ENCODE peak calls at places on chromosome 7, in eight cellular contexts. H is vagina, P is spleen, K is A549, C is NB4, I is adrenal gland, S is body of pancreas, V is heart left ventricle. O is an unnamed sample.

GRCh38 chr7:17487343-17487742 is 188.9 kb downstream of the AHR start:
- DNase-seq in P (no peak), V (no peak), K (no peak), S (no peak), I (no peak), C (no peak), H (no peak), O (no peak)

GRCh38 chr7:7738622-7739021 is 20.2 kb upstream of the RPA3 start:
- DNase-seq in K (no peak), V (no peak), C (no peak), I (no peak), H (no peak), S (no peak), P (no peak), O (no peak)

GRCh38 chr7:28225581-28225980 is 45.0 kb upstream of the JAZF1 start:
- DNase-seq in C (no peak), K (no peak), I (no peak), P (no peak), S (no peak), V (no peak), H (no peak), O (no peak)

GRCh38 chr7:155170331-155170730 is 100.2 kb downstream of the HTR5A start:
- DNase-seq in C (no peak), P (no peak), S (no peak), K (no peak), V (no peak), H (no peak), I (no peak), O (no peak)

GRCh38 chr7:133275008-133275407 is 22.1 kb downstream of the EXOC4 start:
- DNase-seq in V (no peak), P (no peak), S (no peak), I (no peak), H (no peak), K (peak; percentile 17), C (no peak), O (no peak)

GRCh38 chr7:109835577-109835976 is 1255.3 kb upstream of the LRRN3 start:
- DNase-seq in I (no peak), V (no peak), C (no peak), H (no peak), S (no peak), P (no peak), K (no peak), O (no peak)

GRCh38 chr7:151140826-151141225 is 26.7 kb downstream of the GBX1 start:
- DNase-seq in P (no peak), I (peak; percentile 11), V (no peak), H (no peak), K (no peak), S (no peak), C (no peak), O (no peak)

GRCh38 chr7:25073451-25073850 is 51.6 kb downstream of the CYCS start:
- DNase-seq in C (no peak), S (peak; percentile 19), P (no peak), H (no peak), K (peak; percentile 48), V (peak; percentile 39), I (peak; percentile 42), O (peak; percentile 29)

GRCh38 chr7:48251766-48252165 is 80.5 kb downstream of the ABCA13 start:
- DNase-seq in I (no peak), P (no peak), S (no peak), V (no peak), C (no peak), K (no peak), H (no peak), O (no peak)

GRCh38 chr7:130993671-130994365 is 259.8 kb upstream of the KLF14 start:
- DNase-seq in P (no peak), C (no peak), S (no peak), K (no peak), I (no peak), H (peak; percentile 85), V (no peak), O (no peak)

GRCh38 chr7:23530355-23530754 is 1.4 kb downstream of the TRA2A start:
- DNase-seq in H (no peak), C (peak; percentile 62), P (no peak), I (no peak), S (no peak), V (no peak), K (peak; percentile 47), O (no peak)

GRCh38 chr7:87027900-87028299 is 31.6 kb downstream of the ELAPOR2 start:
- DNase-seq in I (no peak), K (no peak), S (no peak), C (no peak), P (no peak), V (no peak), H (no peak), O (no peak)

GRCh38 chr7:44309271-44310091 is 15.9 kb downstream of the CAMK2B start:
- DNase-seq in V (peak; percentile 84), S (peak; percentile 57), K (no peak), I (peak; percentile 74), H (peak; percentile 76), P (peak; percentile 87), C (peak; percentile 45), O (no peak)

GRCh38 chr7:129066290-129067131 is 11.6 kb upstream of the TNPO3 start:
- DNase-seq in K (peak; percentile 43), P (no peak), I (peak; percentile 69), S (no peak), C (peak; percentile 80), V (no peak), H (no peak), O (no peak)
- TF ChIP-seq POLR2A in K (no peak), P (no peak), I (no peak), S (no peak), C (no peak), V (no peak), H (no peak), O (no peak)

GRCh38 chr7:85261341-85261740 is 74.5 kb upstream of the SEMA3D start:
- DNase-seq in S (no peak), P (no peak), V (no peak), C (no peak), K (no peak), H (no peak), I (no peak), O (no peak)
- TF ChIP-seq CTCF in S (no peak), P (no peak), V (no peak), C (no peak), K (no peak), H (no peak), I (no peak), O (no peak)

DNA sequence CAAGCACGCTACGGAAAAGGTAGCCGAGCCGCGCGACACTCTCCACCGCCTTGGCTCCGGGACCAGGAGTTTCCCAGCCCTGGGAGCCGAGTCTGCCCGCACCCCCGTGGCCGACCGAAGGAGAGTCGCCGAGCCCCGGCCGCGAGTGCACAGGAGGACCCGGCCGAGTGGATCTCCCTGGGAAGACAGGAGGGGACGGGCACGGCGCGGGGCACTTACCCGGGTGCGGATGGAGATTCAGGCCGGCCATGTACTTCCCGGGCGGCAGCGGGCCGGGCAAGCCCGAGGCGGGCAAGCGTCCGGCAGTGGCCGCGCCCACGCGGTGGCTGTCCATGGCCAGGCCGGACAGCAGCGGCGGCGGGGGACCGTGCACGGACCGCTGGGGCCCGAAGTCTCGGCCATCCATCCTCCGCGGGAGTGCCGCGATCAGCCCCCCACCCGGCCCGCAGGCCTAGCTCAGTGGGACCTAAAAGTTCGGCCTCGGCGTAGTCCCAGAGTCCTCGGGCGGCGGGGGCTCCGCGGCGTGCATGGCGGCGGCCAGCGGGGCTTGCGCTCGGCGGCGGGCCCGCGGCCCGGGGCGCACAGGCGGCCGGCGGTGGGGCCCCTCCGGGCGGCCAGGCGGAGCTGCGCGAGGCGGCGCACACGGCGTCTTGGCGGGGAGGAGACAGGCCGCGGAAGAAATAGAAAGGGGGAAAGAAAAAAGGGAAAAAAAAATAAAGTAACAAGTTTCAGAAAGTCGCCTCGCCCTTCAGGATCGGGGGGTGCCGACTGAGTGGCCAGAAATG is 2.6 kb downstream of the TNRC18 start:
- DNase-seq in K (no peak), H (no peak), S (peak; percentile 28), P (peak; percentile 89), I (peak; percentile 50), V (peak; percentile 43), C (peak; percentile 69), O (no peak)
- H3K4me3 ChIP-seq in K (peak overlapping the region; percentile 74), H (peak overlapping the region; percentile 97), S (peak overlapping the region; percentile 47), P (peak overlapping the region; percentile 72), I (peak overlapping the region; percentile 35), V (peak overlapping the region; percentile 84), C (peak overlapping the region; percentile 80), O (peak overlapping the region; percentile 78)

GRCh38 chr7:112081778-112082177 is 124.4 kb downstream of the DOCK4 start:
- DNase-seq in I (peak; percentile 47), H (no peak), P (no peak), C (peak; percentile 70), K (no peak), S (no peak), V (no peak), O (peak; percentile 75)
- TF ChIP-seq POLR2A in I (no peak), H (no peak), P (no peak), C (no peak), K (no peak), S (no peak), V (no peak), O (no peak)

GRCh38 chr7:128030263-128030998 is 806 bp downstream of the LRRC4 start:
- DNase-seq in K (no peak), V (no peak), I (no peak), P (peak; percentile 78), H (no peak), C (no peak), S (no peak), O (no peak)

GRCh38 chr7:128031901-128032604 is 816 bp upstream of the LRRC4 start:
- DNase-seq in K (no peak), V (peak; percentile 61), I (peak; percentile 75), H (no peak), S (no peak), C (no peak), P (peak; percentile 90), O (no peak)

GRCh38 chr7:128032605-128033235 is 1.5 kb upstream of the LRRC4 start:
- DNase-seq in H (no peak), C (no peak), I (peak; percentile 47), P (peak; percentile 89), V (peak; percentile 46), K (no peak), S (no peak), O (no peak)

GRCh38 chr7:128029405-128029995 is 1.7 kb downstream of the LRRC4 start:
- DNase-seq in H (no peak), K (no peak), V (no peak), S (no peak), I (no peak), P (peak; percentile 76), C (peak; percentile 23), O (no peak)

DNA sequence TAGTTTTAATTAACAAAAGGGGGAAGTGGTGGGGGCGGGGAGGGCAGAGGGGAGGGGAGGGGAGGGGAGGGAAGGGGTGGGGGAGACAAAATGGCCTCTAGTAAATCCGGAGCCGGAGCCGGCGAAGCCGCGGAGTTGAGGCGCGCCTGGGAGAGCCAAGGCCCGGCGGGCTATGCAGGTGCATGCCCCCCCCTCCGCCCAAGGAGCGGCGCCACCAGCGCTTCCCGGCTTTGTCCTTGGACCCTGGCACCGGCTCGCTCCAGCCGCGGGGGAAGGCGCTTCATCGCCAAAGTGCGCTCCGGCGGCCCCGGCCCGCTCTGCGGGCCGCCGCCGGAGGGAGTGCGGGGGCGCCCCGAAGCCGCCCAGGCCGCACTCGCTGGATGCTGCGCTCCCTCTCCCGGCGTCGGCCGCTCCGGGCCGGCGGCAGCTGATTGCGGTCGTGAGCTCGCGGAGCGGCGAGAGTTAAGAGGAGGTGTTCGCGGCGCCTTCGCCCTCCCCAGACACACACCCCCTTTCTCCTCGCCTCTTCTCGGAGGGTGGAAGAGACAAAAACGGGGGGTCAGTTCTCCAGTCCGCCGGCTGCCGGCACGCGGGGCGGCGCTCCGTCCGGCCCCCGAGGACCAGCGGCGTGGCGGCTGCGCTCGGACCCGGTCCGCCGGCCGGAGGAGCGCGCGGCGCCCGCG is at the start of gene LRRC4:
- DNase-seq in H (no peak), C (no peak), V (peak; percentile 43), K (no peak), S (no peak), I (peak; percentile 61), P (peak; percentile 90), O (peak; percentile 89)
- TF ChIP-seq CTCF in H (no peak), C (no peak), V (no peak), K (no peak), S (no peak), I (no peak), P (no peak), O (no peak)

GRCh38 chr7:45918556-45918955 is 2.5 kb downstream of the IGFBP3 start:
- DNase-seq in C (no peak), I (no peak), P (no peak), K (no peak), S (no peak), V (no peak), H (no peak), O (no peak)
- H3K4me3 ChIP-seq in C (no peak overlapping the region), I (no peak overlapping the region), P (no peak overlapping the region), K (peak overlapping the region; percentile 66), S (no peak overlapping the region), V (peak overlapping the region; percentile 59), H (peak overlapping the region; percentile 85), O (no peak overlapping the region)

O was measured in upper lobe of left lung.